ENCODE peak calls at places on chromosome 13, in seven cellular contexts. S, C, B, O, A, D and K are unnamed samples.
A peak's percentile ranks its signal among the peaks of the same experiment; 100 is the strongest.

GRCh38 chr13:95924389-95924994 is 128.7 kb downstream of the UGGT2 start:
- DNase-seq in S (no peak), C (no peak), B (no peak), O (no peak), A (no peak), D (no peak), K (no peak)

GRCh38 chr13:41916173-41916954 is 44.5 kb downstream of the VWA8 start:
- DNase-seq in S (no peak), C (no peak), B (no peak), O (no peak), A (no peak), D (no peak), K (no peak)

GRCh38 chr13:90315061-90315460 is 1032.4 kb upstream of the MIR17HG start:
- DNase-seq in S (no peak), C (no peak), B (no peak), O (no peak), A (no peak), D (no peak), K (no peak)

GRCh38 chr13:110683203-110683883 is 22.6 kb downstream of the CARS2 start:
- DNase-seq in S (no peak), C (no peak), B (no peak), O (no peak), A (no peak), D (no peak), K (no peak)

GRCh38 chr13:99496322-99497142 is 4.7 kb upstream of the TM9SF2 start:
- DNase-seq in S (peak; percentile 81), C (peak; percentile 15), B (peak; percentile 63), O (peak; percentile 76), A (peak; percentile 85), D (no peak), K (peak; percentile 72)

GRCh38 chr13:98541211-98541610 is 35.7 kb downstream of the STK24 start:
- DNase-seq in S (no peak), C (no peak), B (no peak), O (no peak), A (no peak), D (no peak), K (no peak)

GRCh38 chr13:32731576-32731975 is 145.3 kb downstream of the PDS5B start:
- DNase-seq in S (no peak), C (no peak), B (no peak), O (no peak), A (no peak), D (no peak), K (no peak)

GRCh38 chr13:110323172-110323851 is 16.2 kb downstream of the COL4A2 start:
- DNase-seq in S (no peak), C (no peak), B (no peak), O (no peak), A (peak; percentile 53), D (no peak), K (no peak)

GRCh38 chr13:83752141-83752540 is 130.1 kb downstream of the SLITRK1 start:
- DNase-seq in S (no peak), C (no peak), B (no peak), O (no peak), A (no peak), D (no peak), K (no peak)

GRCh38 chr13:99173606-99174005 is 27.0 kb upstream of the UBAC2 start:
- DNase-seq in S (no peak), C (no peak), B (no peak), O (no peak), A (no peak), D (no peak), K (no peak)

GRCh38 chr13:113062691-113063090 is 42.9 kb upstream of the F7 start:
- DNase-seq in S (no peak), C (no peak), B (no peak), O (no peak), A (no peak), D (peak; percentile 25), K (peak; percentile 50)

GRCh38 chr13:43303040-43303729 is 279.8 kb downstream of the DNAJC15 start:
- DNase-seq in S (peak; percentile 78), C (no peak), B (peak; percentile 80), O (peak; percentile 34), A (no peak), D (peak; percentile 73), K (no peak)

GRCh38 chr13:76067850-76068249 is 431.7 kb downstream of the LMO7 start:
- DNase-seq in S (no peak), C (no peak), B (no peak), O (no peak), A (no peak), D (no peak), K (no peak)

GRCh38 chr13:109333893-109334651 is 452.3 kb downstream of the IRS2 start:
- DNase-seq in S (no peak), C (no peak), B (no peak), O (no peak), A (no peak), D (no peak), K (no peak)

GRCh38 chr13:72851678-72852014 is 69.7 kb downstream of the PIBF1 start:
- DNase-seq in S (no peak), C (no peak), B (no peak), O (no peak), A (no peak), D (no peak), K (no peak)

GRCh38 chr13:19153782-19154450 is 27.7 kb downstream of the TUBA3C start:
- DNase-seq in S (no peak), C (no peak), B (no peak), O (no peak), A (no peak), D (no peak), K (no peak)

GRCh38 chr13:19151581-19152263 is 29.9 kb downstream of the TUBA3C start:
- DNase-seq in S (no peak), C (no peak), B (no peak), O (no peak), A (peak; percentile 36), D (no peak), K (no peak)

GRCh38 chr13:19150712-19151228 is 30.9 kb downstream of the TUBA3C start:
- DNase-seq in S (no peak), C (no peak), B (no peak), O (no peak), A (peak; percentile 32), D (no peak), K (no peak)

GRCh38 chr13:19150226-19150625 is 31.4 kb downstream of the TUBA3C start:
- DNase-seq in S (no peak), C (no peak), B (no peak), O (no peak), A (peak; percentile 40), D (no peak), K (no peak)

GRCh38 chr13:19152403-19152802 is 29.2 kb downstream of the TUBA3C start:
- DNase-seq in S (no peak), C (no peak), B (no peak), O (no peak), A (peak; percentile 43), D (no peak), K (no peak)
- H3K9me3 ChIP-seq in S (peaks cover 8% of the 10 kb centered on the region), C (no peaks in the 10 kb centered on the region), B (no peaks in the 10 kb centered on the region), O (no peaks in the 10 kb centered on the region), A (peaks cover 13% of the 10 kb centered on the region), D (no peaks in the 10 kb centered on the region), K (peaks cover 36% of the 10 kb centered on the region)

DNA sequence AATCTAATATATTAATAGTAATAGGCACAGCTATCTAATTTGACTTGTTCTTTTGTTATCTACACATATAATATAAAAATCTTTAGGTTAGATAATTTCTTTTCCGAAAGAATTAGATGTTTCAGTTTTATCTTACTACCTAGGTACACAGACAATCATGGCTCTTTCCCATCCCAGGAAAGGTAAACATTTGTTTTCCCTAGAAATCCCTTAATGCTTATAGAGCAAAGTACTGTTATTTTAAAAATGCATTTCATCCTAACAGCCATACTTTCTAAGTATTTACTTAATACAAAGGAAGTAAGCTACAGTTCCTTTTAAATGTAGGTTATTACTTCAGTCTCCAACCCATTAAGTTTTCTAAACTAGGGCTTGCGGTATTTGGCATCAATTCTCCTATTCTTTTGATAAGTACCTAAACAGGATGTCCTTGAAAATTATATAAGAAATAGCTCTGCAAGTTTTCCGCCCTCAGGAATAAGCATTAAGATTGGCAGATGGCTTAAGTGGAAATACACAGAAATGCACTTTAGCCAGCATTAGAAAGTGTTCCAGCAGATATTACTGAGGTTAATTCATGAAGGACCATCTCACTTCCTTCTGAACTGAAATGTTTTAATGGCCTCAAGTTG is 616.2 kb upstream of the SPRY2 start:
- DNase-seq in S (no peak), C (no peak), B (no peak), O (no peak), A (no peak), D (no peak), K (no peak)
- H3K27ac ChIP-seq in S (no peak overlapping the region), C (no peak overlapping the region), B (no peak overlapping the region), O (no peak overlapping the region), A (no peak overlapping the region), D (no peak overlapping the region), K (no peak overlapping the region)

GRCh38 chr13:50911051-50911690 is 1.6 kb downstream of the RNASEH2B start:
- DNase-seq in S (no peak), C (no peak), B (no peak), O (no peak), A (no peak), D (no peak), K (no peak)

GRCh38 chr13:50912851-50913250 is 3.3 kb downstream of the RNASEH2B start:
- DNase-seq in S (no peak), C (no peak), B (no peak), O (no peak), A (no peak), D (no peak), K (no peak)

GRCh38 chr13:50910483-50910805 is 853 bp downstream of the RNASEH2B start:
- DNase-seq in S (no peak), C (no peak), B (peak; percentile 47), O (peak; percentile 31), A (no peak), D (no peak), K (no peak)

GRCh38 chr13:50914301-50914700 is 4.7 kb downstream of the RNASEH2B start:
- DNase-seq in S (no peak), C (no peak), B (no peak), O (no peak), A (no peak), D (no peak), K (no peak)

GRCh38 chr13:50911937-50912624 is 2.5 kb downstream of the RNASEH2B start:
- DNase-seq in S (peak; percentile 91), C (peak; percentile 52), B (peak; percentile 86), O (peak; percentile 87), A (peak; percentile 89), D (peak; percentile 95), K (peak; percentile 89)
- H3K4me1 ChIP-seq in S (peaks cover 46% of the 10 kb centered on the region), C (peaks cover 49% of the 10 kb centered on the region), B (peaks cover 27% of the 10 kb centered on the region), O (peaks cover 31% of the 10 kb centered on the region), A (no peaks in the 10 kb centered on the region), D (peaks cover 20% of the 10 kb centered on the region), K (peaks cover 79% of the 10 kb centered on the region)

GRCh38 chr13:54592201-54592600 is 1563.6 kb downstream of the OLFM4 start:
- DNase-seq in S (no peak), C (no peak), B (no peak), O (no peak), A (no peak), D (no peak), K (no peak)

GRCh38 chr13:54593504-54593903 is 1564.9 kb downstream of the OLFM4 start:
- DNase-seq in S (no peak), C (no peak), B (no peak), O (no peak), A (no peak), D (no peak), K (no peak)

DNA sequence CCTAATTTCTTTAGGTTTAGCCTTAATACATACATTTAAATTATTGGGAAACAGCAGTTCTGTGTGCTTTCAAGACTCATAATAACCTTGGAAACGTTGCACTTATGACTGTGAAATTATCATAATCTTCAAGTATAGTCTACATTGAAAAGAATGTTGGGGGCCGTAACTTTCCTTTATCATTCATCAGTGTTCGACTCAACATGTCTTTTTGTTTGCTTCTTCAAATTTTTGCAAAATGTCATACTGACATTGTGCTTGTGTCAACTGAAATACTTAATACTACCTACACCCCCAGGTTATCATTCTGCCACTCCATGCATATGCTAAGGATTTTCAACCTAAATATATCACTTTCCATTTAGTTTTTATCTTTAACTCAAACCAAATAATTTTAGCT is 1562.9 kb downstream of the OLFM4 start:
- DNase-seq in S (no peak), C (no peak), B (no peak), O (no peak), A (no peak), D (no peak), K (no peak)
- H3K9me3 ChIP-seq in S (no peaks in the 10 kb centered on the region), C (no peaks in the 10 kb centered on the region), B (no peaks in the 10 kb centered on the region), O (no peaks in the 10 kb centered on the region), A (no peaks in the 10 kb centered on the region), D (no peaks in the 10 kb centered on the region), K (no peaks in the 10 kb centered on the region)